ENCODE peak calls at places on chromosomes 6 and 20, in six cellular contexts. X, M, J, P, O and D are unnamed samples.

GRCh38 chr6:150290429-150290828 is 78.4 kb upstream of the IYD start:
- DNase-seq in M (no peak), X (no peak), P (no peak), O (no peak), J (no peak), D (no peak)

GRCh38 chr6:36427781-36428345 is 14.8 kb downstream of the PXT1 start:
- DNase-seq in P (no peak), M (no peak), O (no peak), X (no peak), J (no peak), D (no peak)

GRCh38 chr6:89239338-89239737 is 22.2 kb upstream of the GABRR1 start:
- DNase-seq in J (no peak), O (no peak), M (peak; percentile 78), X (no peak), P (peak; percentile 22), D (no peak)

GRCh38 chr6:100986921-100987320 is 105.8 kb upstream of the ASCC3 start:
- DNase-seq in J (no peak), P (no peak), O (no peak), X (no peak), M (no peak), D (no peak)

GRCh38 chr20:34562643-34563042 is 4.1 kb downstream of the MAP1LC3A start:
- DNase-seq in M (peak; percentile 81), O (no peak), J (no peak), P (no peak), X (no peak), D (no peak)

GRCh38 chr6:32081168-32081624 is 27.9 kb downstream of the TNXB start:
- DNase-seq in J (peak; percentile 88), P (peak; percentile 41), O (no peak), M (no peak), X (peak; percentile 90), D (no peak)

GRCh38 chr20:53265304-53265875 is 293.2 kb downstream of the TSHZ2 start:
- DNase-seq in M (no peak), P (no peak), O (no peak), J (no peak), X (no peak), D (no peak)

GRCh38 chr6:41027799-41028617 is 11.0 kb downstream of the UNC5CL start:
- DNase-seq in P (peak; percentile 88), M (peak; percentile 95), X (peak; percentile 89), J (peak; percentile 94), O (peak; percentile 87), D (peak; percentile 84)

GRCh38 chr20:46999821-47000465 is 105.3 kb downstream of the EYA2 start:
- DNase-seq in O (no peak), X (no peak), M (peak; percentile 31), J (no peak), P (no peak), D (no peak)

GRCh38 chr6:97292671-97293070 is 9.7 kb upstream of the MMS22L start:
- DNase-seq in M (no peak), J (no peak), X (no peak), O (no peak), P (no peak), D (no peak)

GRCh38 chr6:132893772-132894490 is 79.6 kb downstream of the RPS12 start:
- DNase-seq in P (no peak), O (no peak), M (no peak), J (no peak), X (no peak), D (no peak)

GRCh38 chr6:112691289-112691688 is 344.2 kb downstream of the RFPL4B start:
- DNase-seq in X (no peak), P (no peak), O (no peak), J (no peak), M (no peak), D (no peak)

GRCh38 chr6:36329798-36330291 is 6.8 kb downstream of the BNIP5 start:
- DNase-seq in O (no peak), X (no peak), J (no peak), M (peak; percentile 78), P (no peak), D (no peak)

GRCh38 chr20:25867776-25868649 is 171.4 kb upstream of the ZNF337 start:
- DNase-seq in J (peak; percentile 91), M (peak; percentile 88), P (peak; percentile 64), O (peak; percentile 65), X (peak; percentile 74), D (peak; percentile 85)

GRCh38 chr6:128519931-128520435 is 416 bp downstream of the PTPRK start:
- DNase-seq in J (no peak), X (peak; percentile 62), O (no peak), M (peak; percentile 92), P (peak; percentile 38), D (peak; percentile 88)

GRCh38 chr20:51327251-51327841 is 215.2 kb downstream of the NFATC2 start:
- DNase-seq in X (no peak), J (no peak), M (no peak), P (no peak), O (no peak), D (peak; percentile 81)

GRCh38 chr20:53773792-53774371 is 180.2 kb upstream of the ZNF217 start:
- DNase-seq in P (no peak), O (no peak), J (no peak), M (no peak), X (no peak), D (no peak)

GRCh38 chr6:7922596-7922995 is 12.0 kb upstream of the TXNDC5 start:
- DNase-seq in M (no peak), J (no peak), P (no peak), X (no peak), O (no peak), D (no peak)

GRCh38 chr20:51311636-51312479 is 230.7 kb downstream of the NFATC2 start:
- DNase-seq in X (no peak), M (peak; percentile 86), J (no peak), O (no peak), P (no peak), D (no peak)

GRCh38 chr6:148272084-148272483 is 70.6 kb upstream of the SASH1 start:
- DNase-seq in X (no peak), M (no peak), J (no peak), O (no peak), P (no peak), D (no peak)

GRCh38 chr20:63533871-63534393 is 3.2 kb downstream of the PTK6 start:
- DNase-seq in P (peak; percentile 89), M (peak; percentile 54), X (no peak), O (no peak), J (peak; percentile 57), D (no peak)
- H3K27ac ChIP-seq in P (peak overlapping the region; percentile 89), M (no peak overlapping the region), X (no peak overlapping the region), O (no peak overlapping the region), J (no peak overlapping the region), D (no peak overlapping the region)

DNA sequence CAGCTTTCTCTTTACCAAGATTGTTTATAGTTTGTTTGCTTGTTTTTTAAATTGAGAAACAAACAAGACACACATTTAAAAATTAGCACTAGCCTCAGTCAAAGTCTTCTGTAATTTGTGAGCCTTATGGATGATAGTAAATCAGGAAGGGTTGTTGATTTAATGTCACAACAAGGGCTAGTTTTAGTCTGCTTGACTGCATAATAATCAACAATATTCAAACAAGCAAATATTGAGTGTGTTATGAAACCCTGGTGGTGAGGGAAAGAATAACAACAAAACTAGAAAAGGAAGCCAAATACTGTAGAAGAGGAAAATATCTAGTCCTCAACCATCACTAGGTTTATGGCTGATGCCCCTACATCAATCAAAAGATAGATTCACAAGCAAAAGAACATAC is 228.6 kb downstream of the TBC1D7 start:
- DNase-seq in J (no peak), P (no peak), O (no peak), M (no peak), X (no peak), D (no peak)
- TF ChIP-seq CTCF in J (no peak), P (no peak), O (no peak), M (peak; percentile 68), X (no peak), D (no peak)

DNA sequence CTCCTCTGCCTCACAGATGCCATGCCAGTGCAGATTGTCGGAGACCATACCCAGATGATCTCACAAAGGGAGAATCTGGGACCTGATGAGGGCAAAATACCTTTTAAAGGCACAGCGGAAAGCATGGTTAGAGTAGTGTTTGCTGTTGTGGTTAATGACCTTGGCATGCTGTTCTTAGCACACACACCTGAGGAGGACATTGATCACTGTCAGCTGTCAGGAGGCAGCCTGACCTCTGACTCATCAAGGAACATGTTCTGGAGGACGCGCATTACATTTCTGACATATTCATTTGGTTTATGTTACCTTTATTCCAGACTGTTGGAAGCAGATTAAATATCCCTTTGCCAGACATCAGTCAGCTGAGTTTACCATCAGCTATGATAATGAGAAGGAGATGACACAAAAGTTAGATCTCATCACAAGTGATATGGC is 57.1 kb downstream of the GOPC start:
- DNase-seq in O (no peak), M (no peak), J (no peak), P (no peak), X (no peak), D (no peak)
- H3K27ac ChIP-seq in O (no peak overlapping the region), M (no peak overlapping the region), J (peak overlapping the region; percentile 18), P (no peak overlapping the region), X (no peak overlapping the region), D (no peak overlapping the region)

GRCh38 chr6:118284736-118285360 is 263.2 kb upstream of the PLN start:
- DNase-seq in M (no peak), O (no peak), J (no peak), P (no peak), X (no peak), D (no peak)
- TF ChIP-seq CTCF in M (peak; percentile 66), O (no peak), J (peak; percentile 60), P (peak; percentile 30), X (peak; percentile 56), D (no peak)

GRCh38 chr6:104630955-104631354 is 228.8 kb downstream of the HACE1 start:
- DNase-seq in M (no peak), O (no peak), J (no peak), X (no peak), P (no peak), D (no peak)
- H3K27ac ChIP-seq in M (no peak overlapping the region), O (no peak overlapping the region), J (no peak overlapping the region), X (peak overlapping the region; percentile 61), P (no peak overlapping the region), D (no peak overlapping the region)

DNA sequence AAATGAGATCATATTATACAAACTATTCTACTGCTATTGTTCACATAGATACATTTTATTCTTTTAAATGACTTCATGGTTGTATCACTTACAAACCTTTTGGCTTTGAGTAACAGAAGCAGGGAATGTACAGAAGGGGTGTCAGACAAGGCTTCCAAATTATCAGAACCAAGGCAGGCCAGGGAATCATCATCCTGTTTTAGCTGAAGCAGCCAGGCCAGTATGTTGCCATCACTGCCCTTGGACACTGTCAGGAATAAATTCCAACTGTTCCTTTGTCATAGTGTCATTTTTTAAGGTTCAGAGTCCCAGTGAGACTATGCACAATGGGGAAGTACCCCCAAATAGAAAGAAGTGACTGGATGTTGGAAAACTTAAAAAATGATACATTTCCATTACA is 23.1 kb upstream of the PKIG start:
- DNase-seq in J (no peak), X (no peak), P (no peak), M (no peak), O (no peak), D (no peak)
- TF ChIP-seq CTCF in J (no peak), X (no peak), P (no peak), M (no peak), O (no peak), D (no peak)